ENCODE peak calls at places on chromosomes 12 and 14, in seven cellular contexts. O, P, J, I, N, Z and Q are unnamed samples.
A peak's percentile ranks its signal among the peaks of the same experiment; 100 is the strongest.

GRCh38 chr12:95642583-95642982 is 91.3 kb upstream of the USP44 start:
- DNase-seq in O (no peak), P (no peak), J (no peak), I (peak; percentile 59), N (no peak), Z (no peak), Q (no peak)

GRCh38 chr14:63972323-63972932 is 119.6 kb downstream of the SYNE2 start:
- DNase-seq in O (no peak), P (no peak), J (no peak), I (no peak), N (no peak), Z (no peak), Q (no peak)

GRCh38 chr14:101008631-101009336 is 105.3 kb upstream of the RTL1 start:
- DNase-seq in O (no peak), P (no peak), J (no peak), I (no peak), N (no peak), Z (no peak), Q (no peak)

GRCh38 chr12:3150820-3151590 is 73.8 kb downstream of the TSPAN9 start:
- DNase-seq in O (peak; percentile 59), P (peak; percentile 79), J (no peak), I (no peak), N (no peak), Z (peak; percentile 61), Q (no peak)

GRCh38 chr14:101109981-101110728 is 206.6 kb upstream of the RTL1 start:
- DNase-seq in O (no peak), P (no peak), J (no peak), I (no peak), N (no peak), Z (no peak), Q (no peak)

GRCh38 chr12:56590237-56590830 is 39.8 kb downstream of the BAZ2A start:
- DNase-seq in O (no peak), P (peak; percentile 37), J (no peak), I (no peak), N (no peak), Z (no peak), Q (no peak)

GRCh38 chr12:52230364-52231281 is 2.4 kb upstream of the KRT7 start:
- DNase-seq in O (peak; percentile 82), P (peak; percentile 84), J (no peak), I (peak; percentile 97), N (peak; percentile 79), Z (peak; percentile 23), Q (no peak)

GRCh38 chr14:66514206-66514605 is 6.3 kb downstream of the GPHN start:
- DNase-seq in O (no peak), P (peak; percentile 58), J (no peak), I (no peak), N (no peak), Z (no peak), Q (no peak)

GRCh38 chr12:1429980-1430379 is 164.4 kb downstream of the FBXL14 start:
- DNase-seq in O (peak; percentile 71), P (peak; percentile 90), J (peak; percentile 33), I (no peak), N (no peak), Z (no peak), Q (no peak)

GRCh38 chr14:22896760-22897159 is 13.7 kb downstream of the REM2 start:
- DNase-seq in O (no peak), P (no peak), J (no peak), I (no peak), N (no peak), Z (no peak), Q (no peak)
- H3K27ac ChIP-seq in O (no peak overlapping the region), P (no peak overlapping the region), J (no peak overlapping the region), I (no peak overlapping the region), N (no peak overlapping the region), Z (no peak overlapping the region), Q (no peak overlapping the region)

GRCh38 chr14:99753225-99754140 is 39.7 kb upstream of the EML1 start:
- DNase-seq in O (no peak), P (no peak), J (no peak), I (no peak), N (peak; percentile 40), Z (no peak), Q (no peak)
- TF ChIP-seq CTCF in O (no peak), P (no peak), J (no peak), I (no peak), N (no peak), Z (no peak), Q (no peak)

GRCh38 chr14:92987148-92987570 is 64.2 kb downstream of the CHGA start:
- DNase-seq in O (no peak), P (no peak), J (no peak), I (no peak), N (no peak), Z (peak; percentile 24), Q (no peak)
- H3K27ac ChIP-seq in O (no peak overlapping the region), P (no peak overlapping the region), J (peak overlapping the region; percentile 76), I (no peak overlapping the region), N (no peak overlapping the region), Z (no peak overlapping the region), Q (peak overlapping the region; percentile 71)

GRCh38 chr12:19802915-19803314 is 363.6 kb downstream of the AEBP2 start:
- DNase-seq in O (no peak), P (no peak), J (no peak), I (no peak), N (no peak), Z (no peak), Q (no peak)

GRCh38 chr12:19808371-19808770 is 369.1 kb downstream of the AEBP2 start:
- DNase-seq in O (peak; percentile 59), P (no peak), J (no peak), I (no peak), N (no peak), Z (no peak), Q (no peak)

GRCh38 chr12:19801941-19802340 is 362.6 kb downstream of the AEBP2 start:
- DNase-seq in O (peak; percentile 81), P (no peak), J (no peak), I (no peak), N (no peak), Z (no peak), Q (no peak)

GRCh38 chr12:19800884-19801283 is 361.6 kb downstream of the AEBP2 start:
- DNase-seq in O (peak; percentile 89), P (peak; percentile 60), J (no peak), I (no peak), N (no peak), Z (no peak), Q (no peak)

DNA sequence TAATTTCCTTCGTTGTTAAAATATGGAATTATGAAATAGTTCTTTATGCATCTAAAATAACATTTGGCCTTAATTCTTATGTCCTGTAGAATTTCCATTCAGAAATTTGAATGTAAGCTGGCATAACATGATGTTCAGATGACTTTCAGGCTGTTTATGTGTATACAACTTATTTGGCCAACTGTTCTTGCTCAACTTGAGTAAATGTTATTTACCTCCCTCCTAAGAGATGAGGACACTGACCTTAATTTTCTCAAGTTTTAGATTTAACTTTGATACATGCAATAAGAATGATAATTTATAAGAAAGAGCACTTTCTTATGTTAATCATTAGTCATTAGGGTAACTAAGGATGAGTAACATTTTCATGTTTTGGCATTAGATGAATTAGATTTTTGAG is 365.4 kb downstream of the AEBP2 start:
- DNase-seq in O (no peak), P (no peak), J (no peak), I (no peak), N (no peak), Z (no peak), Q (no peak)
- TF ChIP-seq CTCF in O (no peak), P (no peak), J (no peak), I (no peak), N (no peak), Z (no peak), Q (no peak)

GRCh38 chr14:104433401-104434213 is 146.0 kb upstream of the C14orf180 start:
- DNase-seq in O (no peak), P (no peak), J (no peak), I (no peak), N (peak; percentile 41), Z (peak; percentile 47), Q (no peak)

GRCh38 chr14:104432611-104433231 is 146.8 kb upstream of the C14orf180 start:
- DNase-seq in O (no peak), P (no peak), J (no peak), I (no peak), N (peak; percentile 36), Z (no peak), Q (no peak)

GRCh38 chr14:104431929-104432541 is 147.5 kb upstream of the C14orf180 start:
- DNase-seq in O (no peak), P (no peak), J (no peak), I (no peak), N (peak; percentile 30), Z (no peak), Q (no peak)

GRCh38 chr14:104429291-104429861 is 150.2 kb upstream of the C14orf180 start:
- DNase-seq in O (no peak), P (no peak), J (no peak), I (no peak), N (peak; percentile 31), Z (no peak), Q (no peak)

DNA sequence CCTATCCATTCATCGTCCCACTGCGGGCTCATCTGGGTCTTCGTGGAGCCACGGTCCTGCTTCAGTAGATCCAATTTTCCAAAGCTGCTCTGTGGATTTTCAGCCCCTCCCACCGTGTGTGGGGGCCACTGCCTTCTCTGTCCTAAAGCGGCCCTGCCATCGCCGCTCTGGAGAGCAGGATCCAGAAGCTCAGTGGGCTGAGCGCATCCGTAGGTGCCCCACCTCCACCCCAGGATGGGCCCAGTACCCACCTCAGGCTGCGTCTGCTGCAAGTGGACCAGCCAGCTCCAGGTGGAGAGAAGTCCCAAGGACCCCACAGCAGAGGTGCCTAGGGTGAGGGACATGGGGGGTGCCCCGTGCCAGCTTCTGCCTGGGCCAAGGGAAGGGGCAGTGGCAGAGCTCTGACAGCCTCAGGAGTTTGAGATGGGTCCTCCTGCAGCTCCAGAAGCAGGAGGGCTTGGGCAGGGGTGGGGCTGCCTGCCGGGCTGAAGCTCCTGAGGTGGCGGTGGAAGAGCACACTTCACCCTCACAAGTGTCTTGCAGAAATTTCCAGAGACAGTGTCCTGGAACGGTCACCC is 148.1 kb upstream of the C14orf180 start:
- DNase-seq in O (no peak), P (no peak), J (no peak), I (no peak), N (peak; percentile 23), Z (no peak), Q (no peak)
- H3K27ac ChIP-seq in O (no peak overlapping the region), P (no peak overlapping the region), J (no peak overlapping the region), I (no peak overlapping the region), N (no peak overlapping the region), Z (no peak overlapping the region), Q (no peak overlapping the region)

GRCh38 chr14:90109858-90110257 is 48.1 kb downstream of the KCNK13 start:
- DNase-seq in O (no peak), P (no peak), J (no peak), I (peak; percentile 67), N (no peak), Z (no peak), Q (no peak)
- TF ChIP-seq CTCF in O (peak; percentile 16), P (peak; percentile 36), J (no peak), I (peak; percentile 59), N (no peak), Z (no peak), Q (no peak)